ENCODE peak calls at places on chromosomes 3 and 15, in eight cellular contexts. S is iPS-NIHi11; C is H7; U is SJSA1; F is CD8-positive, alpha-beta T cell; P is activated naive CD4-positive, alpha-beta T cell treated with anti-CD3 and anti-CD28 coated beads for 36 hours; W is G401; Z is Caki2. K is an unnamed sample.

GRCh38 chr3:29694783-29695182 is 413.9 kb downstream of the RBMS3 start:
- DNase-seq in F (no peak), Z (peak), U (peak), P (no peak), W (no peak), C (no peak), S (peak), K (no peak)

GRCh38 chr3:30437172-30437571 is 169.2 kb upstream of the TGFBR2 start:
- DNase-seq in U (no peak), S (peak), Z (no peak), W (no peak), P (no peak), F (no peak), C (peak), K (no peak)

GRCh38 chr15:67126551-67127333 is 61.3 kb downstream of the SMAD3 start:
- DNase-seq in F (no peak), Z (no peak), U (no peak), P (no peak), S (no peak), W (no peak), C (no peak), K (no peak)

GRCh38 chr3:190319660-190320059 is 2.6 kb downstream of the CLDN1 start:
- DNase-seq in C (no peak), S (no peak), F (no peak), P (peak), Z (no peak), W (no peak), U (no peak), K (no peak)

GRCh38 chr3:57512174-57512573 is 32.0 kb downstream of the DNAH12 start:
- DNase-seq in C (no peak), P (no peak), S (no peak), Z (no peak), F (no peak), W (no peak), U (no peak), K (no peak)

GRCh38 chr3:68256635-68257034 is 602.2 kb upstream of the SUCLG2 start:
- DNase-seq in U (no peak), F (no peak), C (peak), Z (no peak), W (no peak), P (peak), S (peak), K (peak)

GRCh38 chr15:75420698-75421097 is 30.8 kb downstream of the SIN3A start:
- DNase-seq in C (no peak), S (no peak), F (no peak), Z (no peak), W (no peak), P (no peak), U (no peak), K (no peak)

GRCh38 chr3:69541823-69542264 is 156.0 kb upstream of the FRMD4B start:
- DNase-seq in W (no peak), S (peak), F (no peak), C (peak), P (no peak), Z (no peak), U (peak), K (no peak)

GRCh38 chr15:41695750-41696436 is 35.7 kb downstream of the MGA start:
- DNase-seq in U (peak), W (peak), Z (no peak), S (peak), C (peak), F (peak), P (peak), K (peak)

GRCh38 chr3:9396301-9396631 is 1.1 kb upstream of the SETD5 start:
- DNase-seq in U (peak), P (peak), W (peak), C (no peak), F (no peak), Z (peak), S (peak), K (peak)

GRCh38 chr3:155934215-155934614 is 63.8 kb downstream of the GMPS start:
- DNase-seq in P (no peak), C (no peak), S (no peak), Z (no peak), W (peak), U (no peak), F (no peak), K (no peak)

GRCh38 chr3:125163739-125164601 is 48.6 kb downstream of the SLC12A8 start:
- DNase-seq in C (peak), P (no peak), W (no peak), F (no peak), Z (no peak), S (peak), U (peak), K (no peak)

GRCh38 chr15:85852969-85853368 is 58.2 kb upstream of the KLHL25 start:
- DNase-seq in F (no peak), P (no peak), C (no peak), W (no peak), Z (no peak), S (no peak), U (no peak), K (no peak)

GRCh38 chr3:146818866-146819265 is 213.7 kb upstream of the PLSCR5 start:
- DNase-seq in S (no peak), W (peak), P (no peak), Z (no peak), C (no peak), U (no peak), F (no peak), K (no peak)

GRCh38 chr3:73774645-73775044 is 149.9 kb upstream of the PDZRN3 start:
- DNase-seq in W (no peak), P (no peak), Z (no peak), S (no peak), C (no peak), F (no peak), U (no peak), K (no peak)

GRCh38 chr15:88015228-88015860 is 241.2 kb downstream of the NTRK3 start:
- DNase-seq in S (peak), C (no peak), W (no peak), U (no peak), F (no peak), Z (no peak), P (no peak), K (no peak)